ENCODE peak calls at places on chromosomes 7 and 10, in ten cellular contexts. One of them, this sample, is unnamed.

GRCh38 chr7:112572669-112573301 is 92.0 kb downstream of the LSMEM1 start:
- DNase-seq in lower lobe of right lung: no peak
- DNase-seq in choroid plexus epithelial cell: no peak
- DNase-seq in fibroblast of the aortic adventitia: no peak
- DNase-seq in endothelial cell of umbilical vein: peak; percentile 7
- DNase-seq in AG10803: no peak
- DNase-seq in lower leg skin: no peak
- DNase-seq in cardiac muscle cell: no peak
- DNase-seq in right lobe of liver: no peak
- DNase-seq in AG04450: no peak
- DNase-seq in this sample: no peak

GRCh38 chr7:27187702-27188665 is 3.0 kb upstream of the HOXA11 start:
- DNase-seq in lower leg skin: no peak
- DNase-seq in AG04450: no peak
- DNase-seq in endothelial cell of umbilical vein: no peak
- DNase-seq in fibroblast of the aortic adventitia: no peak
- DNase-seq in right lobe of liver: no peak
- DNase-seq in AG10803: no peak
- DNase-seq in choroid plexus epithelial cell: no peak
- DNase-seq in lower lobe of right lung: no peak
- DNase-seq in cardiac muscle cell: no peak
- DNase-seq in this sample: no peak

GRCh38 chr10:11515596-11516418 is 95.6 kb downstream of the USP6NL start:
- DNase-seq in endothelial cell of umbilical vein: peak; percentile 70
- DNase-seq in AG04450: peak; percentile 32
- DNase-seq in fibroblast of the aortic adventitia: peak; percentile 81
- DNase-seq in AG10803: peak; percentile 65
- DNase-seq in lower leg skin: peak; percentile 47
- DNase-seq in right lobe of liver: no peak
- DNase-seq in choroid plexus epithelial cell: peak; percentile 86
- DNase-seq in lower lobe of right lung: no peak
- DNase-seq in cardiac muscle cell: peak; percentile 80
- DNase-seq in this sample: peak; percentile 71

GRCh38 chr10:86366033-86366901 is at the start of gene GRID1:
- DNase-seq in AG10803: no peak
- DNase-seq in cardiac muscle cell: peak; percentile 15
- DNase-seq in fibroblast of the aortic adventitia: no peak
- DNase-seq in endothelial cell of umbilical vein: no peak
- DNase-seq in choroid plexus epithelial cell: peak; percentile 13
- DNase-seq in right lobe of liver: peak; percentile 60
- DNase-seq in AG04450: no peak
- DNase-seq in lower lobe of right lung: peak; percentile 51
- DNase-seq in lower leg skin: no peak
- DNase-seq in this sample: no peak

GRCh38 chr10:23694446-23694920 is 255.6 kb downstream of the OTUD1 start:
- DNase-seq in right lobe of liver: no peak
- DNase-seq in lower lobe of right lung: peak; percentile 45
- DNase-seq in AG10803: no peak
- DNase-seq in cardiac muscle cell: no peak
- DNase-seq in fibroblast of the aortic adventitia: no peak
- DNase-seq in AG04450: no peak
- DNase-seq in endothelial cell of umbilical vein: no peak
- DNase-seq in choroid plexus epithelial cell: no peak
- DNase-seq in lower leg skin: no peak
- DNase-seq in this sample: peak; percentile 1

GRCh38 chr7:12423995-12424745 is 20.5 kb upstream of the VWDE start:
- DNase-seq in cardiac muscle cell: no peak
- DNase-seq in AG04450: no peak
- DNase-seq in AG10803: no peak
- DNase-seq in endothelial cell of umbilical vein: no peak
- DNase-seq in choroid plexus epithelial cell: no peak
- DNase-seq in right lobe of liver: no peak
- DNase-seq in lower lobe of right lung: no peak
- DNase-seq in lower leg skin: no peak
- DNase-seq in fibroblast of the aortic adventitia: no peak
- DNase-seq in this sample: peak; percentile 38

GRCh38 chr10:17229016-17229716 is 1.1 kb downstream of the VIM start:
- DNase-seq in AG04450: no peak
- DNase-seq in choroid plexus epithelial cell: peak; percentile 91
- DNase-seq in AG10803: peak; percentile 95
- DNase-seq in fibroblast of the aortic adventitia: peak; percentile 94
- DNase-seq in endothelial cell of umbilical vein: peak; percentile 90
- DNase-seq in right lobe of liver: peak; percentile 85
- DNase-seq in lower leg skin: peak; percentile 91
- DNase-seq in lower lobe of right lung: peak; percentile 92
- DNase-seq in cardiac muscle cell: peak; percentile 95
- DNase-seq in this sample: peak; percentile 95

GRCh38 chr7:141700848-141701371 is 1.1 kb downstream of the DENND11 start:
- DNase-seq in fibroblast of the aortic adventitia: no peak
- DNase-seq in lower lobe of right lung: no peak
- DNase-seq in AG04450: no peak
- DNase-seq in choroid plexus epithelial cell: peak; percentile 27
- DNase-seq in endothelial cell of umbilical vein: no peak
- DNase-seq in lower leg skin: no peak
- DNase-seq in right lobe of liver: no peak
- DNase-seq in cardiac muscle cell: no peak
- DNase-seq in AG10803: no peak
- DNase-seq in this sample: no peak

GRCh38 chr7:117200786-117201185 is 122.1 kb downstream of the WNT2 start:
- DNase-seq in fibroblast of the aortic adventitia: no peak
- DNase-seq in lower leg skin: no peak
- DNase-seq in choroid plexus epithelial cell: no peak
- DNase-seq in endothelial cell of umbilical vein: no peak
- DNase-seq in lower lobe of right lung: no peak
- DNase-seq in AG04450: no peak
- DNase-seq in right lobe of liver: no peak
- DNase-seq in cardiac muscle cell: no peak
- DNase-seq in AG10803: no peak
- DNase-seq in this sample: no peak

GRCh38 chr7:54932818-54933543 is 85.8 kb upstream of the EGFR start:
- DNase-seq in lower leg skin: no peak
- DNase-seq in right lobe of liver: peak; percentile 73
- DNase-seq in choroid plexus epithelial cell: peak; percentile 67
- DNase-seq in lower lobe of right lung: peak; percentile 82
- DNase-seq in AG10803: peak; percentile 66
- DNase-seq in fibroblast of the aortic adventitia: peak; percentile 44
- DNase-seq in endothelial cell of umbilical vein: peak; percentile 28
- DNase-seq in AG04450: peak; percentile 18
- DNase-seq in cardiac muscle cell: peak; percentile 83
- DNase-seq in this sample: peak; percentile 65

GRCh38 chr10:53406532-53406931 is 633.9 kb upstream of the MBL2 start:
- DNase-seq in choroid plexus epithelial cell: peak; percentile 4
- DNase-seq in AG10803: no peak
- DNase-seq in lower lobe of right lung: no peak
- DNase-seq in AG04450: no peak
- DNase-seq in right lobe of liver: no peak
- DNase-seq in lower leg skin: no peak
- DNase-seq in cardiac muscle cell: no peak
- DNase-seq in endothelial cell of umbilical vein: peak; percentile 87
- DNase-seq in fibroblast of the aortic adventitia: no peak
- DNase-seq in this sample: peak; percentile 2

GRCh38 chr7:1502845-1503244 is 1.3 kb downstream of the INTS1 start:
- DNase-seq in lower lobe of right lung: no peak
- DNase-seq in cardiac muscle cell: no peak
- DNase-seq in right lobe of liver: no peak
- DNase-seq in AG04450: no peak
- DNase-seq in AG10803: no peak
- DNase-seq in choroid plexus epithelial cell: no peak
- DNase-seq in endothelial cell of umbilical vein: no peak
- DNase-seq in fibroblast of the aortic adventitia: no peak
- DNase-seq in lower leg skin: no peak
- DNase-seq in this sample: no peak

GRCh38 chr10:66924674-66925345 is 1.0 kb upstream of the LRRTM3 start:
- DNase-seq in AG04450: no peak
- DNase-seq in AG10803: no peak
- DNase-seq in cardiac muscle cell: no peak
- DNase-seq in fibroblast of the aortic adventitia: no peak
- DNase-seq in endothelial cell of umbilical vein: no peak
- DNase-seq in right lobe of liver: no peak
- DNase-seq in choroid plexus epithelial cell: peak; percentile 1
- DNase-seq in lower lobe of right lung: no peak
- DNase-seq in lower leg skin: no peak
- DNase-seq in this sample: no peak

GRCh38 chr10:66927271-66927950 is 1.6 kb downstream of the LRRTM3 start:
- DNase-seq in AG04450: no peak
- DNase-seq in endothelial cell of umbilical vein: no peak
- DNase-seq in lower leg skin: no peak
- DNase-seq in choroid plexus epithelial cell: no peak
- DNase-seq in fibroblast of the aortic adventitia: no peak
- DNase-seq in cardiac muscle cell: no peak
- DNase-seq in right lobe of liver: no peak
- DNase-seq in AG10803: no peak
- DNase-seq in lower lobe of right lung: no peak
- DNase-seq in this sample: no peak

GRCh38 chr10:66926841-66927240 is 1.0 kb downstream of the LRRTM3 start:
- DNase-seq in lower lobe of right lung: no peak
- DNase-seq in endothelial cell of umbilical vein: no peak
- DNase-seq in choroid plexus epithelial cell: no peak
- DNase-seq in lower leg skin: no peak
- DNase-seq in AG10803: no peak
- DNase-seq in cardiac muscle cell: no peak
- DNase-seq in right lobe of liver: no peak
- DNase-seq in AG04450: no peak
- DNase-seq in fibroblast of the aortic adventitia: no peak
- DNase-seq in this sample: no peak

GRCh38 chr10:66928000-66928770 is 2.3 kb downstream of the LRRTM3 start:
- DNase-seq in endothelial cell of umbilical vein: no peak
- DNase-seq in choroid plexus epithelial cell: peak; percentile 1
- DNase-seq in right lobe of liver: peak; percentile 15
- DNase-seq in lower leg skin: no peak
- DNase-seq in cardiac muscle cell: peak; percentile 3
- DNase-seq in AG04450: no peak
- DNase-seq in lower lobe of right lung: no peak
- DNase-seq in AG10803: peak; percentile 1
- DNase-seq in fibroblast of the aortic adventitia: no peak
- DNase-seq in this sample: no peak

GRCh38 chr10:66925896-66926719 is at the start of gene LRRTM3:
- DNase-seq in fibroblast of the aortic adventitia: peak; percentile 62
- DNase-seq in AG04450: peak; percentile 34
- DNase-seq in lower leg skin: no peak
- DNase-seq in endothelial cell of umbilical vein: peak; percentile 53
- DNase-seq in choroid plexus epithelial cell: peak; percentile 84
- DNase-seq in cardiac muscle cell: peak; percentile 79
- DNase-seq in AG10803: peak; percentile 62
- DNase-seq in lower lobe of right lung: no peak
- DNase-seq in right lobe of liver: peak; percentile 24
- DNase-seq in this sample: peak; percentile 78
- TF ChIP-seq CTCF in fibroblast of the aortic adventitia: peak; percentile 77
- TF ChIP-seq CTCF in AG04450: peak; percentile 84
- TF ChIP-seq CTCF in lower leg skin: no peak
- TF ChIP-seq CTCF in endothelial cell of umbilical vein: peak; percentile 51
- TF ChIP-seq CTCF in choroid plexus epithelial cell: peak; percentile 79
- TF ChIP-seq CTCF in cardiac muscle cell: peak; percentile 76
- TF ChIP-seq CTCF in AG10803: peak; percentile 76
- TF ChIP-seq CTCF in lower lobe of right lung: peak; percentile 53
- TF ChIP-seq CTCF in right lobe of liver: peak; percentile 65
- TF ChIP-seq CTCF in this sample: peak; percentile 78

GRCh38 chr7:152925412-152926147 is 166.0 kb downstream of the ACTR3B start:
- DNase-seq in choroid plexus epithelial cell: no peak
- DNase-seq in lower leg skin: no peak
- DNase-seq in right lobe of liver: no peak
- DNase-seq in endothelial cell of umbilical vein: no peak
- DNase-seq in cardiac muscle cell: no peak
- DNase-seq in lower lobe of right lung: no peak
- DNase-seq in AG10803: no peak
- DNase-seq in fibroblast of the aortic adventitia: no peak
- DNase-seq in AG04450: no peak
- DNase-seq in this sample: no peak
- H3K4me3 ChIP-seq in choroid plexus epithelial cell: no peak overlapping the region
- H3K4me3 ChIP-seq in lower leg skin: no peak overlapping the region
- H3K4me3 ChIP-seq in right lobe of liver: peak overlapping the region; percentile 45
- H3K4me3 ChIP-seq in endothelial cell of umbilical vein: no peak overlapping the region
- H3K4me3 ChIP-seq in cardiac muscle cell: peak overlapping the region; percentile 46
- H3K4me3 ChIP-seq in lower lobe of right lung: peak overlapping the region; percentile 30
- H3K4me3 ChIP-seq in AG10803: no peak overlapping the region
- H3K4me3 ChIP-seq in fibroblast of the aortic adventitia: no peak overlapping the region
- H3K4me3 ChIP-seq in AG04450: no peak overlapping the region
- H3K4me3 ChIP-seq in this sample: no peak overlapping the region

DNA sequence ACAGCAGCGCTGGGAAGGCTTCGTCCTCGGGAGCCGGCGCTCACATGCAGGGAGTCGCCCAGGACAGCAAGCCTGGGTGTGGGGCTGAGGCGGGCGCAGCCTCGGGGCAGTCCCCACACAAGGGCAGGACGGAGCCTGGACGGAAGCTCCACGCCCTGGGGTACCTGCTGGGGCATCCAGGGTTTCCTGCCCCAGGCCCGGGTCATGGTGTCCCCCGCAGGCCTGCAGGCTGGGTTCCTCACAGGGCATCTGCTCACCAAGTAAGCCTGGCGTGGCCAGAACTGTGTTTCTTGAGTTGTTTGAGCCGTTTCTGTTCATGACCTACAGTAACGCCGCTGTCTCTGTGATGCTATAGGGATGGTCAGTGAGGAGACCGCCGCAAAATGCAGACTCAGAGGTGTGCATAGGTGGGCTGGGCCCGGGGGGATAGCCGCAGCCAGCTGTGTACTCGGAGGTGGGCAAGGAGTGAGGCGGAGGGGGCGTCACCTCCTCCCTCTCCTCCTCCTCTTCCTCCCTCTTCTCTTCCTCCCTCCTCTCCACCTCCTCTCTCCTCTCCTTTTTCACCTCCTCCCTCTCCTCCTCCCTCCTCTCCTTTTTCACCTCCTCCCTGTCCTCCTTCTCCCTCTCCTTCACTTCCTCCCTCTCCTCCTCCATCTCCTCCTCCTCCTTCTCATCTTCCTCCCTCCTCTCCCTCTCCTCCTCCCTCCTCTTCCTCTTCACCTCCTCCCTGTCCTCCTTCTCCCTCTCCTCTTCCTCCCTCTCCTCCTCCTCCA is 438.9 kb downstream of the DNAJB6 start:
- DNase-seq in cardiac muscle cell: no peak
- DNase-seq in fibroblast of the aortic adventitia: no peak
- DNase-seq in lower leg skin: no peak
- DNase-seq in right lobe of liver: no peak
- DNase-seq in AG04450: no peak
- DNase-seq in lower lobe of right lung: peak; percentile 35
- DNase-seq in choroid plexus epithelial cell: no peak
- DNase-seq in AG10803: no peak
- DNase-seq in endothelial cell of umbilical vein: no peak
- DNase-seq in this sample: no peak
- TF ChIP-seq CTCF in cardiac muscle cell: no peak
- TF ChIP-seq CTCF in fibroblast of the aortic adventitia: no peak
- TF ChIP-seq CTCF in lower leg skin: no peak
- TF ChIP-seq CTCF in right lobe of liver: no peak
- TF ChIP-seq CTCF in AG04450: no peak
- TF ChIP-seq CTCF in lower lobe of right lung: no peak
- TF ChIP-seq CTCF in choroid plexus epithelial cell: no peak
- TF ChIP-seq CTCF in AG10803: no peak
- TF ChIP-seq CTCF in endothelial cell of umbilical vein: no peak
- TF ChIP-seq CTCF in this sample: no peak

GRCh38 chr7:81605493-81605892 is 164.4 kb downstream of the HGF start:
- DNase-seq in fibroblast of the aortic adventitia: no peak
- DNase-seq in right lobe of liver: no peak
- DNase-seq in AG10803: no peak
- DNase-seq in cardiac muscle cell: no peak
- DNase-seq in lower lobe of right lung: no peak
- DNase-seq in AG04450: no peak
- DNase-seq in lower leg skin: no peak
- DNase-seq in choroid plexus epithelial cell: no peak
- DNase-seq in endothelial cell of umbilical vein: no peak
- DNase-seq in this sample: no peak
- H3K4me3 ChIP-seq in fibroblast of the aortic adventitia: no peak overlapping the region
- H3K4me3 ChIP-seq in right lobe of liver: no peak overlapping the region
- H3K4me3 ChIP-seq in AG10803: no peak overlapping the region
- H3K4me3 ChIP-seq in cardiac muscle cell: no peak overlapping the region
- H3K4me3 ChIP-seq in lower lobe of right lung: no peak overlapping the region
- H3K4me3 ChIP-seq in AG04450: no peak overlapping the region
- H3K4me3 ChIP-seq in lower leg skin: no peak overlapping the region
- H3K4me3 ChIP-seq in choroid plexus epithelial cell: no peak overlapping the region
- H3K4me3 ChIP-seq in endothelial cell of umbilical vein: no peak overlapping the region
- H3K4me3 ChIP-seq in this sample: no peak overlapping the region

GRCh38 chr10:124220547-124220946 is 127.1 kb upstream of the CHST15 start:
- DNase-seq in endothelial cell of umbilical vein: no peak
- DNase-seq in cardiac muscle cell: no peak
- DNase-seq in AG04450: no peak
- DNase-seq in choroid plexus epithelial cell: no peak
- DNase-seq in fibroblast of the aortic adventitia: no peak
- DNase-seq in lower lobe of right lung: no peak
- DNase-seq in lower leg skin: no peak
- DNase-seq in AG10803: no peak
- DNase-seq in right lobe of liver: no peak
- DNase-seq in this sample: no peak
- TF ChIP-seq CTCF in endothelial cell of umbilical vein: no peak
- TF ChIP-seq CTCF in cardiac muscle cell: no peak
- TF ChIP-seq CTCF in AG04450: no peak
- TF ChIP-seq CTCF in choroid plexus epithelial cell: no peak
- TF ChIP-seq CTCF in fibroblast of the aortic adventitia: no peak
- TF ChIP-seq CTCF in lower lobe of right lung: no peak
- TF ChIP-seq CTCF in lower leg skin: no peak
- TF ChIP-seq CTCF in AG10803: no peak
- TF ChIP-seq CTCF in right lobe of liver: no peak
- TF ChIP-seq CTCF in this sample: no peak

This sample was measured in astrocyte of the spinal cord.